ENCODE peak calls at places on chromosomes 1 and 21, in ten cellular contexts. One of them, this sample, is unnamed.

GRCh38 chr1:216750031-216750627 is 26.9 kb upstream of the ESRRG start:
- DNase-seq in activated effector memory CD4-positive, alpha-beta T cell treated with Interleukin-2 at 50 U/mL for 16 hours: no peak
- DNase-seq in HS-27A: no peak
- DNase-seq in left ventricle myocardium superior: no peak
- DNase-seq in T-helper 9 cell: no peak
- DNase-seq in iris pigment epithelial cell: peak
- DNase-seq in Karpas-422: peak
- DNase-seq in T-helper 1 cell: no peak
- DNase-seq in progenitor cell of endocrine pancreas: peak
- DNase-seq in SJSA1: no peak
- DNase-seq in this sample: peak

GRCh38 chr1:98421098-98421460 is 240.4 kb upstream of the SNX7 start:
- DNase-seq in activated effector memory CD4-positive, alpha-beta T cell treated with Interleukin-2 at 50 U/mL for 16 hours: no peak
- DNase-seq in HS-27A: no peak
- DNase-seq in left ventricle myocardium superior: no peak
- DNase-seq in T-helper 9 cell: no peak
- DNase-seq in iris pigment epithelial cell: no peak
- DNase-seq in Karpas-422: no peak
- DNase-seq in T-helper 1 cell: no peak
- DNase-seq in progenitor cell of endocrine pancreas: no peak
- DNase-seq in SJSA1: no peak
- DNase-seq in this sample: no peak

GRCh38 chr1:202247837-202248795 is 54.5 kb downstream of the LGR6 start:
- DNase-seq in activated effector memory CD4-positive, alpha-beta T cell treated with Interleukin-2 at 50 U/mL for 16 hours: no peak
- DNase-seq in HS-27A: no peak
- DNase-seq in left ventricle myocardium superior: no peak
- DNase-seq in T-helper 9 cell: no peak
- DNase-seq in iris pigment epithelial cell: no peak
- DNase-seq in Karpas-422: no peak
- DNase-seq in T-helper 1 cell: no peak
- DNase-seq in progenitor cell of endocrine pancreas: no peak
- DNase-seq in SJSA1: no peak
- DNase-seq in this sample: no peak

GRCh38 chr21:34908424-34909055 is 140.6 kb downstream of the RUNX1 start:
- DNase-seq in activated effector memory CD4-positive, alpha-beta T cell treated with Interleukin-2 at 50 U/mL for 16 hours: no peak
- DNase-seq in HS-27A: no peak
- DNase-seq in left ventricle myocardium superior: no peak
- DNase-seq in T-helper 9 cell: no peak
- DNase-seq in iris pigment epithelial cell: peak
- DNase-seq in Karpas-422: no peak
- DNase-seq in T-helper 1 cell: no peak
- DNase-seq in progenitor cell of endocrine pancreas: no peak
- DNase-seq in SJSA1: no peak
- DNase-seq in this sample: no peak

GRCh38 chr1:29651684-29652665 is 415.7 kb downstream of the PTPRU start:
- DNase-seq in activated effector memory CD4-positive, alpha-beta T cell treated with Interleukin-2 at 50 U/mL for 16 hours: no peak
- DNase-seq in HS-27A: no peak
- DNase-seq in left ventricle myocardium superior: no peak
- DNase-seq in T-helper 9 cell: no peak
- DNase-seq in iris pigment epithelial cell: no peak
- DNase-seq in Karpas-422: no peak
- DNase-seq in T-helper 1 cell: no peak
- DNase-seq in progenitor cell of endocrine pancreas: peak
- DNase-seq in SJSA1: no peak
- DNase-seq in this sample: no peak

GRCh38 chr1:43522776-43523480 is 7.8 kb upstream of the PTPRF start:
- DNase-seq in activated effector memory CD4-positive, alpha-beta T cell treated with Interleukin-2 at 50 U/mL for 16 hours: no peak
- DNase-seq in HS-27A: no peak
- DNase-seq in left ventricle myocardium superior: no peak
- DNase-seq in T-helper 9 cell: no peak
- DNase-seq in iris pigment epithelial cell: peak
- DNase-seq in Karpas-422: no peak
- DNase-seq in T-helper 1 cell: no peak
- DNase-seq in progenitor cell of endocrine pancreas: no peak
- DNase-seq in SJSA1: no peak
- DNase-seq in this sample: peak

GRCh38 chr21:36587388-36587787 is 107.5 kb upstream of the CLDN14 start:
- DNase-seq in activated effector memory CD4-positive, alpha-beta T cell treated with Interleukin-2 at 50 U/mL for 16 hours: no peak
- DNase-seq in HS-27A: no peak
- DNase-seq in left ventricle myocardium superior: no peak
- DNase-seq in T-helper 9 cell: no peak
- DNase-seq in iris pigment epithelial cell: peak
- DNase-seq in Karpas-422: no peak
- DNase-seq in T-helper 1 cell: no peak
- DNase-seq in progenitor cell of endocrine pancreas: no peak
- DNase-seq in SJSA1: no peak
- DNase-seq in this sample: no peak

GRCh38 chr1:241579434-241579833 is 47.3 kb downstream of the KMO start:
- DNase-seq in activated effector memory CD4-positive, alpha-beta T cell treated with Interleukin-2 at 50 U/mL for 16 hours: no peak
- DNase-seq in HS-27A: no peak
- DNase-seq in left ventricle myocardium superior: no peak
- DNase-seq in T-helper 9 cell: no peak
- DNase-seq in iris pigment epithelial cell: no peak
- DNase-seq in Karpas-422: no peak
- DNase-seq in T-helper 1 cell: no peak
- DNase-seq in progenitor cell of endocrine pancreas: no peak
- DNase-seq in SJSA1: no peak
- DNase-seq in this sample: no peak

GRCh38 chr1:167905671-167906070 is 8.3 kb downstream of the ADCY10 start:
- DNase-seq in activated effector memory CD4-positive, alpha-beta T cell treated with Interleukin-2 at 50 U/mL for 16 hours: no peak
- DNase-seq in HS-27A: no peak
- DNase-seq in left ventricle myocardium superior: no peak
- DNase-seq in T-helper 9 cell: no peak
- DNase-seq in iris pigment epithelial cell: peak
- DNase-seq in Karpas-422: no peak
- DNase-seq in T-helper 1 cell: no peak
- DNase-seq in progenitor cell of endocrine pancreas: no peak
- DNase-seq in SJSA1: no peak
- DNase-seq in this sample: no peak

GRCh38 chr1:68916227-68916853 is 419.5 kb upstream of the DEPDC1 start:
- DNase-seq in activated effector memory CD4-positive, alpha-beta T cell treated with Interleukin-2 at 50 U/mL for 16 hours: no peak
- DNase-seq in HS-27A: peak
- DNase-seq in left ventricle myocardium superior: no peak
- DNase-seq in T-helper 9 cell: no peak
- DNase-seq in iris pigment epithelial cell: peak
- DNase-seq in Karpas-422: no peak
- DNase-seq in T-helper 1 cell: no peak
- DNase-seq in progenitor cell of endocrine pancreas: no peak
- DNase-seq in SJSA1: no peak
- DNase-seq in this sample: peak

GRCh38 chr21:32022141-32022540 is 149.3 kb downstream of the HUNK start:
- DNase-seq in activated effector memory CD4-positive, alpha-beta T cell treated with Interleukin-2 at 50 U/mL for 16 hours: no peak
- DNase-seq in HS-27A: no peak
- DNase-seq in left ventricle myocardium superior: no peak
- DNase-seq in T-helper 9 cell: no peak
- DNase-seq in iris pigment epithelial cell: no peak
- DNase-seq in Karpas-422: no peak
- DNase-seq in T-helper 1 cell: no peak
- DNase-seq in progenitor cell of endocrine pancreas: no peak
- DNase-seq in SJSA1: no peak
- DNase-seq in this sample: no peak

GRCh38 chr21:32949701-32950100 is 76.0 kb upstream of the OLIG2 start:
- DNase-seq in activated effector memory CD4-positive, alpha-beta T cell treated with Interleukin-2 at 50 U/mL for 16 hours: no peak
- DNase-seq in HS-27A: no peak
- DNase-seq in left ventricle myocardium superior: no peak
- DNase-seq in T-helper 9 cell: no peak
- DNase-seq in iris pigment epithelial cell: no peak
- DNase-seq in Karpas-422: no peak
- DNase-seq in T-helper 1 cell: no peak
- DNase-seq in progenitor cell of endocrine pancreas: no peak
- DNase-seq in SJSA1: no peak
- DNase-seq in this sample: no peak

GRCh38 chr1:29253180-29253579 is 16.9 kb downstream of the PTPRU start:
- DNase-seq in activated effector memory CD4-positive, alpha-beta T cell treated with Interleukin-2 at 50 U/mL for 16 hours: no peak
- DNase-seq in HS-27A: no peak
- DNase-seq in left ventricle myocardium superior: no peak
- DNase-seq in T-helper 9 cell: no peak
- DNase-seq in iris pigment epithelial cell: no peak
- DNase-seq in Karpas-422: peak
- DNase-seq in T-helper 1 cell: no peak
- DNase-seq in progenitor cell of endocrine pancreas: no peak
- DNase-seq in SJSA1: no peak
- DNase-seq in this sample: no peak

GRCh38 chr1:247268390-247269045 is 12.6 kb downstream of the VN1R5 start:
- DNase-seq in activated effector memory CD4-positive, alpha-beta T cell treated with Interleukin-2 at 50 U/mL for 16 hours: no peak
- DNase-seq in HS-27A: no peak
- DNase-seq in left ventricle myocardium superior: no peak
- DNase-seq in T-helper 9 cell: no peak
- DNase-seq in iris pigment epithelial cell: no peak
- DNase-seq in Karpas-422: no peak
- DNase-seq in T-helper 1 cell: no peak
- DNase-seq in progenitor cell of endocrine pancreas: no peak
- DNase-seq in SJSA1: no peak
- DNase-seq in this sample: no peak

GRCh38 chr1:185477638-185478216 is 160.7 kb upstream of the IVNS1ABP start:
- DNase-seq in activated effector memory CD4-positive, alpha-beta T cell treated with Interleukin-2 at 50 U/mL for 16 hours: no peak
- DNase-seq in HS-27A: no peak
- DNase-seq in left ventricle myocardium superior: no peak
- DNase-seq in T-helper 9 cell: no peak
- DNase-seq in iris pigment epithelial cell: no peak
- DNase-seq in Karpas-422: no peak
- DNase-seq in T-helper 1 cell: no peak
- DNase-seq in progenitor cell of endocrine pancreas: no peak
- DNase-seq in SJSA1: no peak
- DNase-seq in this sample: no peak

GRCh38 chr1:23824711-23825075 is 536 bp downstream of the HMGCL start:
- DNase-seq in activated effector memory CD4-positive, alpha-beta T cell treated with Interleukin-2 at 50 U/mL for 16 hours: no peak
- DNase-seq in HS-27A: no peak
- DNase-seq in left ventricle myocardium superior: no peak
- DNase-seq in T-helper 9 cell: no peak
- DNase-seq in iris pigment epithelial cell: no peak
- DNase-seq in Karpas-422: no peak
- DNase-seq in T-helper 1 cell: no peak
- DNase-seq in progenitor cell of endocrine pancreas: no peak
- DNase-seq in SJSA1: no peak
- DNase-seq in this sample: no peak

GRCh38 chr1:159859757-159860156 is 2.7 kb downstream of the VSIG8 start:
- DNase-seq in activated effector memory CD4-positive, alpha-beta T cell treated with Interleukin-2 at 50 U/mL for 16 hours: no peak
- DNase-seq in HS-27A: no peak
- DNase-seq in left ventricle myocardium superior: no peak
- DNase-seq in T-helper 9 cell: no peak
- DNase-seq in iris pigment epithelial cell: no peak
- DNase-seq in Karpas-422: no peak
- DNase-seq in T-helper 1 cell: no peak
- DNase-seq in progenitor cell of endocrine pancreas: no peak
- DNase-seq in SJSA1: no peak
- DNase-seq in this sample: no peak

GRCh38 chr1:180953291-180953747 is 40.6 kb downstream of the KIAA1614 start:
- DNase-seq in activated effector memory CD4-positive, alpha-beta T cell treated with Interleukin-2 at 50 U/mL for 16 hours: no peak
- DNase-seq in HS-27A: no peak
- DNase-seq in left ventricle myocardium superior: no peak
- DNase-seq in T-helper 9 cell: no peak
- DNase-seq in iris pigment epithelial cell: no peak
- DNase-seq in Karpas-422: no peak
- DNase-seq in T-helper 1 cell: no peak
- DNase-seq in progenitor cell of endocrine pancreas: no peak
- DNase-seq in SJSA1: no peak
- DNase-seq in this sample: no peak

GRCh38 chr1:7284839-7285435 is 486.2 kb upstream of the VAMP3 start:
- DNase-seq in activated effector memory CD4-positive, alpha-beta T cell treated with Interleukin-2 at 50 U/mL for 16 hours: no peak
- DNase-seq in HS-27A: no peak
- DNase-seq in left ventricle myocardium superior: no peak
- DNase-seq in T-helper 9 cell: no peak
- DNase-seq in iris pigment epithelial cell: peak
- DNase-seq in Karpas-422: no peak
- DNase-seq in T-helper 1 cell: no peak
- DNase-seq in progenitor cell of endocrine pancreas: no peak
- DNase-seq in SJSA1: no peak
- DNase-seq in this sample: no peak

GRCh38 chr1:197740992-197741391 is 34.3 kb downstream of the DENND1B start:
- DNase-seq in activated effector memory CD4-positive, alpha-beta T cell treated with Interleukin-2 at 50 U/mL for 16 hours: no peak
- DNase-seq in HS-27A: no peak
- DNase-seq in left ventricle myocardium superior: no peak
- DNase-seq in T-helper 9 cell: no peak
- DNase-seq in iris pigment epithelial cell: no peak
- DNase-seq in Karpas-422: no peak
- DNase-seq in T-helper 1 cell: no peak
- DNase-seq in progenitor cell of endocrine pancreas: no peak
- DNase-seq in SJSA1: no peak
- DNase-seq in this sample: no peak

GRCh38 chr21:36419241-36419640 is 34.0 kb downstream of the CHAF1B start:
- DNase-seq in activated effector memory CD4-positive, alpha-beta T cell treated with Interleukin-2 at 50 U/mL for 16 hours: no peak
- DNase-seq in HS-27A: no peak
- DNase-seq in left ventricle myocardium superior: no peak
- DNase-seq in T-helper 9 cell: no peak
- DNase-seq in iris pigment epithelial cell: no peak
- DNase-seq in Karpas-422: no peak
- DNase-seq in T-helper 1 cell: no peak
- DNase-seq in progenitor cell of endocrine pancreas: no peak
- DNase-seq in SJSA1: no peak
- DNase-seq in this sample: no peak

GRCh38 chr1:54301494-54301893 is 101.5 kb downstream of the MRPL37 start:
- DNase-seq in activated effector memory CD4-positive, alpha-beta T cell treated with Interleukin-2 at 50 U/mL for 16 hours: no peak
- DNase-seq in HS-27A: no peak
- DNase-seq in left ventricle myocardium superior: no peak
- DNase-seq in T-helper 9 cell: no peak
- DNase-seq in iris pigment epithelial cell: no peak
- DNase-seq in Karpas-422: no peak
- DNase-seq in T-helper 1 cell: no peak
- DNase-seq in progenitor cell of endocrine pancreas: no peak
- DNase-seq in SJSA1: no peak
- DNase-seq in this sample: no peak

GRCh38 chr1:98493469-98493868 is 168.1 kb upstream of the SNX7 start:
- DNase-seq in activated effector memory CD4-positive, alpha-beta T cell treated with Interleukin-2 at 50 U/mL for 16 hours: no peak
- DNase-seq in HS-27A: no peak
- DNase-seq in left ventricle myocardium superior: no peak
- DNase-seq in T-helper 9 cell: no peak
- DNase-seq in iris pigment epithelial cell: no peak
- DNase-seq in Karpas-422: no peak
- DNase-seq in T-helper 1 cell: no peak
- DNase-seq in progenitor cell of endocrine pancreas: no peak
- DNase-seq in SJSA1: no peak
- DNase-seq in this sample: no peak

GRCh38 chr1:166164995-166165660 is 1.7 kb downstream of the FAM78B start:
- DNase-seq in activated effector memory CD4-positive, alpha-beta T cell treated with Interleukin-2 at 50 U/mL for 16 hours: no peak
- DNase-seq in HS-27A: no peak
- DNase-seq in left ventricle myocardium superior: peak
- DNase-seq in T-helper 9 cell: no peak
- DNase-seq in iris pigment epithelial cell: peak
- DNase-seq in Karpas-422: no peak
- DNase-seq in T-helper 1 cell: no peak
- DNase-seq in progenitor cell of endocrine pancreas: peak
- DNase-seq in SJSA1: peak
- DNase-seq in this sample: peak

GRCh38 chr1:235913311-235913710 is 46.6 kb upstream of the LYST start:
- DNase-seq in activated effector memory CD4-positive, alpha-beta T cell treated with Interleukin-2 at 50 U/mL for 16 hours: no peak
- DNase-seq in HS-27A: no peak
- DNase-seq in left ventricle myocardium superior: no peak
- DNase-seq in T-helper 9 cell: no peak
- DNase-seq in iris pigment epithelial cell: peak
- DNase-seq in Karpas-422: no peak
- DNase-seq in T-helper 1 cell: no peak
- DNase-seq in progenitor cell of endocrine pancreas: no peak
- DNase-seq in SJSA1: no peak
- DNase-seq in this sample: no peak

GRCh38 chr1:86499987-86500593 is 31.4 kb downstream of the CLCA1 start:
- DNase-seq in activated effector memory CD4-positive, alpha-beta T cell treated with Interleukin-2 at 50 U/mL for 16 hours: no peak
- DNase-seq in HS-27A: no peak
- DNase-seq in left ventricle myocardium superior: no peak
- DNase-seq in T-helper 9 cell: no peak
- DNase-seq in iris pigment epithelial cell: peak
- DNase-seq in Karpas-422: peak
- DNase-seq in T-helper 1 cell: no peak
- DNase-seq in progenitor cell of endocrine pancreas: no peak
- DNase-seq in SJSA1: no peak
- DNase-seq in this sample: peak

GRCh38 chr21:33976980-33977720 is 61.5 kb upstream of the ATP5PO start:
- DNase-seq in activated effector memory CD4-positive, alpha-beta T cell treated with Interleukin-2 at 50 U/mL for 16 hours: no peak
- DNase-seq in HS-27A: no peak
- DNase-seq in left ventricle myocardium superior: no peak
- DNase-seq in T-helper 9 cell: no peak
- DNase-seq in iris pigment epithelial cell: peak
- DNase-seq in Karpas-422: no peak
- DNase-seq in T-helper 1 cell: no peak
- DNase-seq in progenitor cell of endocrine pancreas: no peak
- DNase-seq in SJSA1: no peak
- DNase-seq in this sample: no peak

GRCh38 chr1:114715952-114716303 is 643 bp downstream of the NRAS start:
- DNase-seq in activated effector memory CD4-positive, alpha-beta T cell treated with Interleukin-2 at 50 U/mL for 16 hours: no peak
- DNase-seq in HS-27A: no peak
- DNase-seq in left ventricle myocardium superior: no peak
- DNase-seq in T-helper 9 cell: no peak
- DNase-seq in iris pigment epithelial cell: no peak
- DNase-seq in Karpas-422: no peak
- DNase-seq in T-helper 1 cell: no peak
- DNase-seq in progenitor cell of endocrine pancreas: no peak
- DNase-seq in SJSA1: no peak
- DNase-seq in this sample: no peak

This sample was measured in NCI-H460.